ENCODE peak calls at places on chromosomes 12 and 14, in ten cellular contexts. S is A549, X is left ventricle myocardium inferior, W is fibroblast of villous mesenchyme, A is foreskin fibroblast, B is IMR-90, Z is suprapubic skin, T is fibroblast of lung, J is astrocyte of the cerebellum, O is HCT116. M is an unnamed sample.

GRCh38 chr12:10612954-10613333 is 465 bp downstream of the MAGOHB start:
- DNase-seq in S (no peak), X (no peak), W (peak; percentile 29), A (no peak), B (no peak), Z (no peak), T (peak; percentile 1), J (no peak), O (no peak), M (no peak)

GRCh38 chr12:47900480-47901129 is 4.2 kb downstream of the VDR start:
- DNase-seq in S (no peak), X (no peak), W (no peak), A (no peak), B (no peak), Z (no peak), T (no peak), J (no peak), O (peak; percentile 29), M (no peak)

GRCh38 chr14:54776361-54777001 is 126.1 kb downstream of the GCH1 start:
- DNase-seq in S (no peak), X (peak; percentile 70), W (peak; percentile 7), A (peak; percentile 39), B (peak; percentile 79), Z (no peak), T (peak; percentile 68), J (peak; percentile 60), O (no peak), M (peak; percentile 55)

GRCh38 chr14:54818201-54819133 is 84.2 kb downstream of the GCH1 start:
- DNase-seq in S (no peak), X (no peak), W (peak; percentile 90), A (peak; percentile 55), B (peak; percentile 69), Z (no peak), T (peak; percentile 53), J (peak; percentile 85), O (no peak), M (peak; percentile 80)

GRCh38 chr14:49303952-49304516 is 282.1 kb downstream of the RPS29 start:
- DNase-seq in S (no peak), X (no peak), W (peak; percentile 5), A (no peak), B (peak; percentile 13), Z (no peak), T (peak; percentile 39), J (peak; percentile 26), O (no peak), M (no peak)

GRCh38 chr12:111455448-111456320 is 50.0 kb downstream of the SH2B3 start:
- DNase-seq in S (no peak), X (no peak), W (peak; percentile 64), A (peak; percentile 60), B (peak; percentile 81), Z (peak; percentile 53), T (peak; percentile 32), J (no peak), O (no peak), M (no peak)

GRCh38 chr14:102353126-102353619 is 9.5 kb downstream of the CINP start:
- DNase-seq in S (no peak), X (no peak), W (no peak), A (no peak), B (no peak), Z (no peak), T (no peak), J (no peak), O (no peak), M (no peak)

GRCh38 chr12:132030367-132031038 is 80.8 kb downstream of the EP400 start:
- DNase-seq in S (no peak), X (peak; percentile 59), W (peak; percentile 55), A (peak; percentile 66), B (peak; percentile 61), Z (no peak), T (peak; percentile 26), J (no peak), O (no peak), M (no peak)

GRCh38 chr12:124504273-124505000 is 63.0 kb downstream of the NCOR2 start:
- DNase-seq in S (no peak), X (no peak), W (peak; percentile 90), A (no peak), B (no peak), Z (no peak), T (no peak), J (no peak), O (no peak), M (no peak)

GRCh38 chr14:71574976-71575375 is 357.3 kb upstream of the RGS6 start:
- DNase-seq in S (peak; percentile 8), X (no peak), W (peak; percentile 72), A (peak; percentile 70), B (peak; percentile 92), Z (no peak), T (peak; percentile 91), J (peak; percentile 71), O (no peak), M (no peak)

GRCh38 chr12:107564946-107565345 is 120.7 kb upstream of the PWP1 start:
- DNase-seq in S (no peak), X (no peak), W (no peak), A (no peak), B (peak; percentile 16), Z (no peak), T (peak; percentile 12), J (no peak), O (peak; percentile 7), M (no peak)

GRCh38 chr12:81757731-81758325 is 1.3 kb downstream of the PPFIA2 start:
- DNase-seq in S (no peak), X (no peak), W (no peak), A (no peak), B (no peak), Z (no peak), T (no peak), J (no peak), O (no peak), M (no peak)

GRCh38 chr12:19412844-19413243 is 26.4 kb upstream of the AEBP2 start:
- DNase-seq in S (no peak), X (peak; percentile 22), W (no peak), A (no peak), B (no peak), Z (no peak), T (no peak), J (no peak), O (no peak), M (no peak)

GRCh38 chr14:23183076-23183475 is 384 bp downstream of the SLC7A8 start:
- DNase-seq in S (no peak), X (no peak), W (no peak), A (no peak), B (no peak), Z (no peak), T (no peak), J (no peak), O (no peak), M (no peak)

GRCh38 chr12:6376079-6376941 is 947 bp upstream of the SCNN1A start:
- DNase-seq in S (peak; percentile 86), X (no peak), W (peak; percentile 53), A (peak; percentile 76), B (peak; percentile 64), Z (no peak), T (peak; percentile 74), J (no peak), O (no peak), M (peak; percentile 55)
- H3K4me3 ChIP-seq in S (no peak overlapping the region), X (no peak overlapping the region), W (no peak overlapping the region), A (no peak overlapping the region), B (no peak overlapping the region), Z (no peak overlapping the region), T (no peak overlapping the region), J (no peak overlapping the region), O (peak overlapping the region; percentile 58), M (no peak overlapping the region)

GRCh38 chr14:39422243-39422642 is 10.0 kb downstream of the FBXO33 start:
- DNase-seq in S (no peak), X (no peak), W (no peak), A (no peak), B (no peak), Z (no peak), T (no peak), J (no peak), O (no peak), M (no peak)

GRCh38 chr14:39419272-39419671 is 13.0 kb downstream of the FBXO33 start:
- DNase-seq in S (no peak), X (no peak), W (no peak), A (no peak), B (no peak), Z (no peak), T (no peak), J (no peak), O (no peak), M (no peak)

GRCh38 chr14:39416072-39416471 is 16.2 kb downstream of the FBXO33 start:
- DNase-seq in S (no peak), X (no peak), W (no peak), A (no peak), B (no peak), Z (no peak), T (no peak), J (no peak), O (no peak), M (no peak)

GRCh38 chr14:39417014-39417413 is 15.2 kb downstream of the FBXO33 start:
- DNase-seq in S (no peak), X (no peak), W (peak; percentile 23), A (no peak), B (no peak), Z (no peak), T (no peak), J (no peak), O (peak; percentile 6), M (no peak)
- TF ChIP-seq CTCF in S (peak; percentile 13), X (peak; percentile 56), W (peak; percentile 40), A (peak; percentile 21), B (no peak), Z (no peak), T (no peak), J (no peak), O (peak; percentile 44), M (peak; percentile 30)

GRCh38 chr14:100602621-100603020 is 15.4 kb upstream of the BEGAIN start:
- DNase-seq in S (no peak), X (no peak), W (no peak), A (no peak), B (no peak), Z (no peak), T (no peak), J (no peak), O (no peak), M (no peak)
- H3K4me3 ChIP-seq in S (no peak overlapping the region), X (no peak overlapping the region), W (no peak overlapping the region), A (no peak overlapping the region), B (no peak overlapping the region), Z (no peak overlapping the region), T (no peak overlapping the region), J (no peak overlapping the region), O (no peak overlapping the region), M (no peak overlapping the region)

GRCh38 chr14:100309028-100309718 is 2.9 kb upstream of the SLC25A29 start:
- DNase-seq in S (no peak), X (no peak), W (no peak), A (no peak), B (no peak), Z (no peak), T (no peak), J (no peak), O (no peak), M (no peak)

GRCh38 chr14:100307215-100308111 is 1.2 kb upstream of the SLC25A29 start:
- DNase-seq in S (no peak), X (no peak), W (no peak), A (no peak), B (peak; percentile 17), Z (no peak), T (no peak), J (no peak), O (no peak), M (no peak)

GRCh38 chr14:100306506-100307214 is 416 bp upstream of the SLC25A29 start:
- DNase-seq in S (peak; percentile 87), X (peak; percentile 93), W (peak; percentile 86), A (peak; percentile 83), B (peak; percentile 78), Z (peak; percentile 91), T (peak; percentile 77), J (peak; percentile 48), O (peak; percentile 54), M (peak; percentile 42)

GRCh38 chr14:100306256-100306505 is at the start of gene SLC25A29:
- DNase-seq in S (no peak), X (no peak), W (no peak), A (no peak), B (no peak), Z (no peak), T (no peak), J (no peak), O (no peak), M (no peak)

GRCh38 chr14:100308112-100308792 is 2.0 kb upstream of the SLC25A29 start:
- DNase-seq in S (peak; percentile 30), X (no peak), W (no peak), A (no peak), B (no peak), Z (no peak), T (no peak), J (no peak), O (no peak), M (no peak)
- TF ChIP-seq CTCF in S (no peak), X (no peak), W (no peak), A (no peak), B (no peak), Z (no peak), T (no peak), J (no peak), O (no peak), M (no peak)